ENCODE peak calls at places on chromosome 13, in six cellular contexts. A, H, C, G, I and N are unnamed samples.

GRCh38 chr13:49046534-49046933 is 70.8 kb downstream of the FNDC3A start:
- DNase-seq in C (no peak), I (no peak), H (no peak), A (no peak), G (no peak), N (no peak)

GRCh38 chr13:33285420-33286124 is at the start of gene STARD13:
- DNase-seq in H (peak), A (peak), G (peak), C (peak), I (peak), N (peak)

GRCh38 chr13:38868870-38869269 is 121.8 kb downstream of the STOML3 start:
- DNase-seq in C (no peak), I (no peak), G (no peak), H (no peak), A (no peak), N (no peak)

GRCh38 chr13:112844411-112844810 is 124.6 kb upstream of the MCF2L start:
- DNase-seq in C (no peak), G (no peak), A (no peak), H (no peak), I (no peak), N (no peak)

GRCh38 chr13:49678172-49678914 is 12.9 kb downstream of the EBPL start:
- DNase-seq in C (no peak), H (no peak), G (no peak), I (no peak), A (no peak), N (no peak)

GRCh38 chr13:21933001-21933400 is 262.1 kb downstream of the FGF9 start:
- DNase-seq in H (no peak), G (no peak), C (no peak), I (no peak), A (no peak), N (no peak)

GRCh38 chr13:107847406-107847805 is 367.9 kb downstream of the LIG4 start:
- DNase-seq in I (no peak), G (no peak), A (no peak), H (no peak), C (no peak), N (no peak)

GRCh38 chr13:48112896-48113525 is 18.1 kb upstream of the MED4 start:
- DNase-seq in C (peak), A (no peak), G (no peak), H (no peak), I (no peak), N (no peak)

GRCh38 chr13:80408270-80408669 is 67.3 kb upstream of the SPRY2 start:
- DNase-seq in I (no peak), H (no peak), C (peak), A (no peak), G (no peak), N (no peak)

GRCh38 chr13:19587635-19588300 is 26.4 kb upstream of the TPTE2 start:
- DNase-seq in C (peak), G (no peak), A (no peak), H (no peak), I (no peak), N (no peak)

GRCh38 chr13:40208517-40208916 is 457.9 kb downstream of the FOXO1 start:
- DNase-seq in A (no peak), H (no peak), G (no peak), C (no peak), I (no peak), N (no peak)

GRCh38 chr13:98333481-98333880 is 156.4 kb upstream of the RNF113B start:
- DNase-seq in I (no peak), A (no peak), C (no peak), H (no peak), G (no peak), N (no peak)

GRCh38 chr13:23695711-23696512 is 125.7 kb downstream of the TNFRSF19 start:
- DNase-seq in C (no peak), I (no peak), H (no peak), A (no peak), G (peak), N (no peak)

GRCh38 chr13:94784066-94784465 is 71.7 kb upstream of the SOX21 start:
- DNase-seq in H (no peak), I (no peak), G (no peak), A (no peak), C (no peak), N (no peak)

GRCh38 chr13:29196409-29197074 is 376.4 kb downstream of the MTUS2 start:
- DNase-seq in G (no peak), A (no peak), C (no peak), H (no peak), I (no peak), N (no peak)

GRCh38 chr13:63902141-63902540 is 2486.5 kb upstream of the PCDH20 start:
- DNase-seq in I (no peak), H (no peak), A (no peak), C (no peak), G (no peak), N (no peak)

GRCh38 chr13:34031629-34032028 is 213.7 kb downstream of the RFC3 start:
- DNase-seq in I (no peak), G (no peak), A (no peak), H (no peak), C (no peak), N (no peak)

GRCh38 chr13:21069561-21070004 is 8.2 kb upstream of the LATS2 start:
- DNase-seq in H (peak), G (no peak), A (no peak), C (peak), I (peak), N (no peak)

GRCh38 chr13:39875111-39875510 is 219.6 kb downstream of the COG6 start:
- DNase-seq in I (no peak), G (no peak), A (no peak), H (no peak), C (no peak), N (no peak)

GRCh38 chr13:80251403-80251802 is 89.5 kb downstream of the SPRY2 start:
- DNase-seq in I (no peak), H (no peak), A (no peak), G (peak), C (peak), N (no peak)

GRCh38 chr13:104301216-104301975 is 1235.2 kb upstream of the SLC10A2 start:
- DNase-seq in H (no peak), C (no peak), I (no peak), G (no peak), A (no peak), N (no peak)

GRCh38 chr13:67934615-67935330 is 704.6 kb upstream of the PCDH9 start:
- DNase-seq in I (no peak), C (no peak), H (no peak), G (no peak), A (no peak), N (no peak)

GRCh38 chr13:74062933-74063332 is 71.3 kb downstream of the KLF12 start:
- DNase-seq in A (no peak), C (peak), H (peak), I (peak), G (no peak), N (no peak)

GRCh38 chr13:73287871-73288270 is 229.1 kb downstream of the KLF5 start:
- DNase-seq in H (no peak), G (no peak), I (no peak), A (no peak), C (no peak), N (no peak)

GRCh38 chr13:33251131-33251629 is 34.4 kb downstream of the STARD13 start:
- DNase-seq in I (no peak), G (no peak), C (peak), A (no peak), H (no peak), N (no peak)

GRCh38 chr13:39599842-39600241 is 3.2 kb downstream of the LHFPL6 start:
- DNase-seq in A (no peak), G (no peak), C (peak), H (no peak), I (no peak), N (no peak)

GRCh38 chr13:113209880-113210421 is 538 bp downstream of the CUL4A start:
- DNase-seq in H (peak), C (peak), A (peak), G (peak), I (peak), N (peak)

GRCh38 chr13:51814825-51815650 is 11.1 kb upstream of the DHRS12 start:
- DNase-seq in I (no peak), H (peak), C (peak), A (peak), G (peak), N (no peak)

GRCh38 chr13:39415403-39415802 is 187.6 kb downstream of the LHFPL6 start:
- DNase-seq in C (peak), H (peak), G (no peak), A (peak), I (no peak), N (no peak)

GRCh38 chr13:22903925-22904324 is 276.9 kb upstream of the SGCG start:
- DNase-seq in H (no peak), A (no peak), I (no peak), C (no peak), G (no peak), N (no peak)

GRCh38 chr13:42497798-42498197 is 76.2 kb upstream of the TNFSF11 start:
- DNase-seq in A (no peak), I (no peak), G (no peak), H (no peak), C (peak), N (no peak)

GRCh38 chr13:72651196-72651595 is 76.2 kb downstream of the MZT1 start:
- DNase-seq in A (peak), G (peak), C (no peak), H (no peak), I (no peak), N (no peak)

GRCh38 chr13:111909501-111909900 is 157.4 kb upstream of the SOX1 start:
- DNase-seq in C (no peak), H (no peak), A (no peak), I (no peak), G (no peak), N (peak)

GRCh38 chr13:35139591-35139990 is 197.5 kb downstream of the NBEA start:
- DNase-seq in I (no peak), H (no peak), G (no peak), A (no peak), C (peak), N (no peak)

GRCh38 chr13:48975926-48976676 is 389 bp downstream of the FNDC3A start:
- DNase-seq in I (peak), C (peak), A (peak), H (peak), G (peak), N (peak)

GRCh38 chr13:31908696-31909386 is 122.7 kb upstream of the FRY start:
- DNase-seq in A (no peak), I (no peak), H (no peak), G (no peak), C (no peak), N (no peak)

GRCh38 chr13:99316224-99316623 is 9.0 kb upstream of the GPR183 start:
- DNase-seq in A (no peak), C (no peak), G (no peak), I (no peak), H (no peak), N (no peak)

GRCh38 chr13:33524086-33524485 is 238.5 kb upstream of the STARD13 start:
- DNase-seq in I (no peak), H (no peak), C (peak), A (no peak), G (no peak), N (no peak)

GRCh38 chr13:53694814-53695533 is 666.4 kb downstream of the OLFM4 start:
- DNase-seq in H (no peak), C (no peak), I (no peak), G (no peak), A (no peak), N (no peak)